ENCODE peak calls at places on chromosomes 6 and 20, in nine cellular contexts. A, Z, S, V, U, E, Y, R and L are unnamed samples.

GRCh38 chr6:109075934-109076333 is 18.7 kb downstream of the SESN1 start:
- DNase-seq in Y (no peak), A (no peak), R (no peak), E (no peak), Z (no peak), V (no peak), U (no peak), S (peak; percentile 89), L (peak; percentile 73)

GRCh38 chr6:31479933-31480535 is 17.9 kb upstream of the MICB start:
- DNase-seq in E (no peak), S (no peak), V (peak; percentile 49), Y (no peak), U (no peak), R (no peak), A (no peak), Z (no peak), L (no peak)

GRCh38 chr6:54846857-54847721 is 518 bp downstream of the FAM83B start:
- DNase-seq in U (no peak), E (peak; percentile 45), V (no peak), Y (peak; percentile 60), Z (peak; percentile 33), S (no peak), R (no peak), A (no peak), L (no peak)

GRCh38 chr20:51661609-51662178 is 106.5 kb downstream of the ATP9A start:
- DNase-seq in A (no peak), U (no peak), S (peak; percentile 53), Z (no peak), Y (no peak), V (no peak), R (no peak), E (no peak), L (no peak)

GRCh38 chr6:2858678-2859324 is 17.1 kb upstream of the SERPINB1 start:
- DNase-seq in A (no peak), U (no peak), E (no peak), R (no peak), S (no peak), Z (no peak), Y (no peak), V (no peak), L (no peak)

GRCh38 chr20:18705490-18705889 is 108.1 kb upstream of the SCP2D1 start:
- DNase-seq in Z (no peak), Y (peak; percentile 16), S (peak; percentile 96), V (no peak), E (no peak), A (no peak), U (no peak), R (no peak), L (peak; percentile 95)

GRCh38 chr6:137494281-137494966 is at the start of gene OLIG3:
- DNase-seq in Y (peak; percentile 97), E (peak; percentile 61), R (no peak), V (no peak), A (no peak), U (no peak), Z (no peak), S (no peak), L (no peak)

GRCh38 chr6:157621401-157621800 is 201.6 kb upstream of the SNX9 start:
- DNase-seq in E (no peak), V (peak; percentile 53), R (no peak), U (no peak), S (peak; percentile 52), A (no peak), Z (no peak), Y (no peak), L (peak; percentile 32)

GRCh38 chr6:9927271-9927670 is 487.6 kb downstream of the TFAP2A start:
- DNase-seq in R (no peak), U (no peak), Z (no peak), A (no peak), V (no peak), E (no peak), S (no peak), Y (no peak), L (no peak)

GRCh38 chr6:108080010-108080780 is 5.7 kb upstream of the OSTM1 start:
- DNase-seq in Y (peak; percentile 93), E (peak; percentile 46), Z (no peak), U (no peak), R (no peak), A (no peak), V (no peak), S (peak; percentile 43), L (peak; percentile 75)

GRCh38 chr20:25626779-25627178 is 3.0 kb upstream of the NANP start:
- DNase-seq in E (no peak), Y (peak; percentile 26), V (no peak), Z (no peak), A (no peak), U (no peak), S (no peak), R (no peak), L (no peak)

GRCh38 chr6:24738732-24739131 is 19.8 kb upstream of the C6orf62 start:
- DNase-seq in Y (no peak), Z (no peak), A (no peak), S (no peak), R (no peak), E (no peak), V (no peak), U (no peak), L (no peak)

GRCh38 chr20:10438217-10438616 is 3.1 kb downstream of the SLX4IP start:
- DNase-seq in S (no peak), Z (no peak), R (no peak), E (no peak), Y (no peak), A (no peak), U (no peak), V (no peak), L (no peak)

GRCh38 chr6:127342296-127342945 is 988 bp downstream of the ECHDC1 start:
- DNase-seq in Z (no peak), Y (peak; percentile 66), A (no peak), S (peak; percentile 70), V (no peak), E (no peak), U (no peak), R (no peak), L (peak; percentile 32)

GRCh38 chr20:62668441-62669027 is 26.2 kb downstream of the SLCO4A1 start:
- DNase-seq in V (no peak), Y (peak; percentile 86), E (peak; percentile 84), A (peak; percentile 18), U (peak; percentile 45), Z (peak; percentile 64), S (peak; percentile 68), R (peak; percentile 52), L (peak; percentile 94)

GRCh38 chr6:37919417-37920157 is 100.1 kb downstream of the ZFAND3 start:
- DNase-seq in V (no peak), E (no peak), S (peak; percentile 72), R (no peak), U (no peak), Y (no peak), Z (no peak), A (no peak), L (peak; percentile 51)

GRCh38 chr6:48613221-48613949 is 502.4 kb upstream of the PTCHD4 start:
- DNase-seq in Z (no peak), V (no peak), A (no peak), U (no peak), Y (no peak), R (no peak), S (no peak), E (no peak), L (no peak)